ENCODE peak calls at places on chromosomes 2 and 18, in nine cellular contexts. F is dorsolateral prefrontal cortex, S is body of pancreas, V is neural progenitor cell, U is chondrocyte, J is lung, Q is GM23338, K is ovary, O is adrenal gland. L is an unnamed sample.

GRCh38 chr18:73060666-73061270 is 193.0 kb upstream of the NETO1 start:
- DNase-seq in F (no peak), S (no peak), V (no peak), U (no peak), J (no peak), Q (no peak), K (no peak), O (no peak), L (no peak)

GRCh38 chr2:20640411-20641122 is 10.3 kb downstream of the HS1BP3 start:
- DNase-seq in F (peak), S (no peak), V (no peak), U (peak), J (no peak), Q (no peak), K (no peak), O (peak), L (no peak)

GRCh38 chr18:49757513-49758262 is 55.6 kb downstream of the ACAA2 start:
- DNase-seq in F (no peak), S (no peak), V (peak), U (no peak), J (no peak), Q (peak), K (no peak), O (no peak), L (no peak)

GRCh38 chr18:79869591-79870368 is 72.0 kb downstream of the KCNG2 start:
- DNase-seq in F (no peak), S (no peak), V (no peak), U (no peak), J (no peak), Q (no peak), K (no peak), O (no peak), L (no peak)

GRCh38 chr2:234632527-234633391 is 135.9 kb upstream of the ARL4C start:
- DNase-seq in F (peak), S (no peak), V (no peak), U (no peak), J (no peak), Q (peak), K (no peak), O (no peak), L (no peak)

GRCh38 chr2:96249654-96250053 is 16.1 kb downstream of the TMEM127 start:
- DNase-seq in F (no peak), S (no peak), V (no peak), U (peak), J (no peak), Q (no peak), K (no peak), O (no peak), L (no peak)

GRCh38 chr18:42442661-42443060 is 487.6 kb downstream of the PIK3C3 start:
- DNase-seq in F (no peak), S (no peak), V (no peak), U (no peak), J (no peak), Q (no peak), K (no peak), O (no peak), L (no peak)

GRCh38 chr2:24046930-24047702 is at the start of gene WDCP:
- DNase-seq in F (peak), S (peak), V (peak), U (peak), J (peak), Q (peak), K (peak), O (peak), L (peak)

GRCh38 chr2:32277674-32278475 is at the start of gene YIPF4:
- DNase-seq in F (peak), S (peak), V (peak), U (no peak), J (peak), Q (peak), K (peak), O (peak), L (peak)

GRCh38 chr2:219571311-219572236 is at the start of gene OBSL1:
- DNase-seq in F (peak), S (peak), V (peak), U (peak), J (peak), Q (peak), K (peak), O (peak), L (peak)

GRCh38 chr18:62224229-62224628 is 37.2 kb downstream of the RELCH start:
- DNase-seq in F (no peak), S (no peak), V (no peak), U (no peak), J (no peak), Q (no peak), K (no peak), O (no peak), L (no peak)

GRCh38 chr2:67566292-67566691 is 169.2 kb downstream of the ETAA1 start:
- DNase-seq in F (no peak), S (no peak), V (no peak), U (no peak), J (no peak), Q (no peak), K (no peak), O (no peak), L (no peak)

GRCh38 chr2:96117701-96118588 is 1.6 kb upstream of the ADRA2B start:
- DNase-seq in F (no peak), S (no peak), V (peak), U (peak), J (no peak), Q (peak), K (no peak), O (no peak), L (no peak)

GRCh38 chr18:34648269-34648668 is 61.8 kb upstream of the DTNA start:
- DNase-seq in F (no peak), S (no peak), V (no peak), U (no peak), J (no peak), Q (no peak), K (no peak), O (no peak), L (no peak)

GRCh38 chr2:221649045-221649444 is 76.9 kb upstream of the EPHA4 start:
- DNase-seq in F (peak), S (no peak), V (no peak), U (no peak), J (no peak), Q (no peak), K (no peak), O (no peak), L (no peak)

GRCh38 chr18:46627136-46627535 is 29.9 kb downstream of the LOXHD1 start:
- DNase-seq in F (no peak), S (no peak), V (no peak), U (no peak), J (peak), Q (no peak), K (no peak), O (no peak), L (no peak)

GRCh38 chr18:49628119-49628518 is 66.3 kb downstream of the LIPG start:
- DNase-seq in F (no peak), S (no peak), V (no peak), U (no peak), J (no peak), Q (no peak), K (no peak), O (no peak), L (no peak)

GRCh38 chr18:5890606-5891360 is 4.5 kb downstream of the TMEM200C start:
- DNase-seq in F (no peak), S (peak), V (peak), U (peak), J (no peak), Q (peak), K (peak), O (peak), L (peak)

GRCh38 chr2:29314816-29315571 is 199.8 kb downstream of the CLIP4 start:
- DNase-seq in F (peak), S (no peak), V (peak), U (no peak), J (peak), Q (peak), K (no peak), O (no peak), L (no peak)

GRCh38 chr18:53261241-53261640 is 921.2 kb downstream of the DCC start:
- DNase-seq in F (no peak), S (no peak), V (no peak), U (no peak), J (no peak), Q (no peak), K (no peak), O (no peak), L (no peak)

GRCh38 chr2:212669761-212670160 is 131.2 kb upstream of the ERBB4 start:
- DNase-seq in F (no peak), S (no peak), V (no peak), U (no peak), J (no peak), Q (no peak), K (no peak), O (no peak), L (no peak)

GRCh38 chr18:46893360-46893759 is 23.9 kb downstream of the PIAS2 start:
- DNase-seq in F (no peak), S (no peak), V (no peak), U (no peak), J (no peak), Q (no peak), K (no peak), O (no peak), L (no peak)

GRCh38 chr18:49476664-49477411 is 10.2 kb downstream of the C18orf32 start:
- DNase-seq in F (no peak), S (no peak), V (no peak), U (no peak), J (peak), Q (peak), K (no peak), O (no peak), L (no peak)

GRCh38 chr18:33744032-33744697 is 166.1 kb downstream of the ASXL3 start:
- DNase-seq in F (no peak), S (no peak), V (no peak), U (no peak), J (no peak), Q (peak), K (no peak), O (no peak), L (no peak)

GRCh38 chr18:39667905-39668304 is 2102.3 kb upstream of the CELF4 start:
- DNase-seq in F (no peak), S (no peak), V (no peak), U (no peak), J (no peak), Q (no peak), K (no peak), O (no peak), L (no peak)

GRCh38 chr2:117308861-117309770 is 505.4 kb upstream of the DDX18 start:
- DNase-seq in F (peak), S (no peak), V (no peak), U (no peak), J (no peak), Q (no peak), K (no peak), O (no peak), L (no peak)

GRCh38 chr2:7037340-7038333 is 120.4 kb downstream of the RNF144A start:
- DNase-seq in F (peak), S (peak), V (peak), U (no peak), J (peak), Q (peak), K (peak), O (peak), L (peak)

GRCh38 chr2:165886487-165887146 is 67.0 kb downstream of the TTC21B start:
- DNase-seq in F (no peak), S (no peak), V (no peak), U (no peak), J (no peak), Q (no peak), K (no peak), O (no peak), L (no peak)

DNA sequence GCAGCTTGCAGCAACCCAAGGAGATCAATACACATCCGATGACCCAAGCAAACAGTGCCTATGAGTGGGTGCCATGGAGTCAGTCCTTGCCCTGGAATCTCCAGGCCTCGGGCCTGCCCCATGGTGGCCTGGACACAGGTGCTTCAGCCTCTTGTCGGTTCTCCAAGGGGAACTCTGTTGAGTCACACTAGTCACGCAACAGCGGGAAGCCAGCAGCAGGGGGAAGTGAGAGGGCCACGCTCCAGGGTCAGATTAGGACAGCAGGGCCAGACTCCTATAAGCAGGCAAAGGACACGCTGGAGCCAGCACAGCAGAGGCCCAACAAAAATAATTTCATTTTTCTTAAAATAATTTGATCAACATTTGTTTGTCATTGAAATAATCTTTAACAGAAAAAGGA is 16.6 kb upstream of the ARMC9 start:
- DNase-seq in F (no peak), S (no peak), V (no peak), U (no peak), J (no peak), Q (no peak), K (no peak), O (peak), L (no peak)
- TF ChIP-seq CTCF in F (no peak), S (no peak), V (no peak), U (no peak), J (no peak), Q (no peak), K (no peak), O (no peak), L (no peak)

GRCh38 chr18:8608795-8609673 is at the start of gene RAB12:
- DNase-seq in F (peak), S (peak), V (peak), U (peak), J (peak), Q (peak), K (peak), O (peak), L (peak)
- TF ChIP-seq CTCF in F (peak), S (peak), V (peak), U (peak), J (peak), Q (no peak), K (peak), O (no peak), L (peak)

DNA sequence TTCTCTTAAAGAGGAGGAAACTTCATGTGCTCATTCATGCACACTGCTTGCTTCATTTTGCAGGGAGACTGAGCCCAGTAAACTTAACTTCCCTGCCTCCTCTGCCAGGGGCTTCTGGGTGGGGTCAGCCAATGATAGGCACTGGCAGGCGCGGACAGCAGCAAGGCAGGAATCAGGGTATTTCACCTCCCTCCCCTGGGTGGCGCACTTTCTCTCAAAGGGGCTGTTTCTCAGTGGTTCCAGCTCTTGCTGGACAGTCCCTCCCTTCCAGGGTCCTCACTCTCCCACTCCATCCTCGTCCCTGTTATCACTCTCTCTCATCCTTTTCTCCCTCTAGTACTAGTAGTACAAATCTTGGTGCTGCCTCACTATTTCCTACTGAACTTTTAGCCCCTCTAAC is 320.5 kb upstream of the ZNF521 start:
- DNase-seq in F (no peak), S (no peak), V (peak), U (no peak), J (no peak), Q (peak), K (no peak), O (no peak), L (no peak)
- TF ChIP-seq CTCF in F (no peak), S (no peak), V (peak), U (peak), J (no peak), Q (peak), K (no peak), O (no peak), L (no peak)

DNA sequence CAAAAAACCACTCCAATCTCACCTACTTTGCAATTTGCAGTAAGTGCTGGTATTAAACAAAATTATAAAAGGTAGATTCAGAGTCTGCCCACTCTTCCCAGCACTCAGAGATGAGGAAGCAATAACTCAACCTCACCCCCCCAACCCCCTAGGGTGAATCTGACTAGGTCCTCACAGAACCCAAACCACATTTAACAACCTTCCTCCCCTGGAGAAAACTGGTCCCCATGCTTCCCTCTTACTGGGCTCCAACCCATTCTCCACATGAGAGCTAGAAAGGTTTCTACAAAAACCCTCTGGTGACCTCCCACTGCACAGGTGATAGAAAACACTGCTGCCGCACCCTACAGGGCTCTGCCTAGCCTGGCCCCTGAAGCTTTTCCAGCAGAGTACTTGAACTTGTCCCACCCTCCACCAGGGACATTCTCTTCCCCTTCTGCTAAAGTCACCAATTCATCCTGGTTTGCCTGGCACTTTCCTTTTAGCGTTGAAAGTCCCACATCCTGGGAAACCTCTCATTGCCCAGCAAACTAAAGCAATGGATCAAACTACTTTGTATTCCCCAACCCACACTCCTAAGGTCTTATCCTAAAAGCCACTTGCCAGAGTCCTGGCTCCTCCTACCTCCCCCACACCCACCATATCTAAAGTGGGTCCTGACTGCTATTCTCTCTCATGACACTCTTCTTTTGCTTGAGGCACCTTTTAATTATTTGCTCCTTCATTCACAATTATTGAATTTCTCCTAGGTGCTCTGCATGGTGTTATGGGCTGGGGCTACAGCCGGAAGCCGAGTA is 40.7 kb upstream of the BMP10 start:
- DNase-seq in F (no peak), S (no peak), V (no peak), U (no peak), J (no peak), Q (no peak), K (no peak), O (no peak), L (no peak)
- TF ChIP-seq CTCF in F (no peak), S (no peak), V (no peak), U (no peak), J (no peak), Q (no peak), K (no peak), O (no peak), L (no peak)

GRCh38 chr2:135603543-135603942 is 72.3 kb downstream of the R3HDM1 start:
- DNase-seq in F (no peak), S (no peak), V (no peak), U (no peak), J (no peak), Q (no peak), K (no peak), O (no peak), L (no peak)

GRCh38 chr2:135600915-135601314 is 69.6 kb downstream of the R3HDM1 start:
- DNase-seq in F (no peak), S (no peak), V (no peak), U (no peak), J (no peak), Q (no peak), K (no peak), O (no peak), L (no peak)
- TF ChIP-seq CTCF in F (peak), S (peak), V (peak), U (peak), J (no peak), Q (peak), K (no peak), O (peak), L (no peak)

GRCh38 chr2:192197387-192197786 is 2.7 kb upstream of the TMEFF2 start:
- DNase-seq in F (peak), S (no peak), V (no peak), U (no peak), J (no peak), Q (no peak), K (no peak), O (no peak), L (no peak)

GRCh38 chr2:192196451-192197194 is 1.9 kb upstream of the TMEFF2 start:
- DNase-seq in F (peak), S (no peak), V (peak), U (no peak), J (no peak), Q (peak), K (no peak), O (no peak), L (no peak)

GRCh38 chr2:192195548-192196418 is 1.1 kb upstream of the TMEFF2 start:
- DNase-seq in F (peak), S (no peak), V (peak), U (peak), J (no peak), Q (peak), K (peak), O (peak), L (peak)

GRCh38 chr2:192194065-192194865 is 468 bp downstream of the TMEFF2 start:
- DNase-seq in F (peak), S (no peak), V (no peak), U (peak), J (no peak), Q (peak), K (peak), O (peak), L (peak)

GRCh38 chr2:192194866-192195547 is at the start of gene TMEFF2:
- DNase-seq in F (peak), S (peak), V (peak), U (peak), J (peak), Q (peak), K (peak), O (peak), L (peak)
- TF ChIP-seq CTCF in F (peak), S (no peak), V (peak), U (peak), J (no peak), Q (peak), K (no peak), O (no peak), L (peak)

GRCh38 chr18:32139835-32140283 is 48.2 kb downstream of the RNF138 start:
- DNase-seq in F (no peak), S (no peak), V (no peak), U (no peak), J (no peak), Q (peak), K (no peak), O (no peak), L (no peak)
- TF ChIP-seq CTCF in F (no peak), S (no peak), V (no peak), U (no peak), J (no peak), Q (peak), K (no peak), O (no peak), L (no peak)